ENCODE peak calls at places on chromosomes 11 and 22, in ten cellular contexts. Q is suprapubic skin; Z is A549; O is body of pancreas; C is IMR-90; W is CD8-positive, alpha-beta T cell; K is cardiac fibroblast; G is colonic mucosa; J is transverse colon; B is esophagus squamous epithelium. R is an unnamed sample.

GRCh38 chr11:122486793-122487495 is 168.6 kb upstream of the UBASH3B start:
- DNase-seq in Q (no peak), Z (no peak), O (no peak), C (peak), W (no peak), K (peak), G (no peak), J (no peak), B (no peak), R (no peak)

GRCh38 chr11:116503216-116504160 is 269.3 kb downstream of the BUD13 start:
- DNase-seq in Q (no peak), Z (no peak), O (no peak), C (no peak), W (no peak), K (no peak), G (no peak), J (no peak), B (no peak), R (peak)

GRCh38 chr11:114709960-114710359 is 31.6 kb downstream of the NXPE2 start:
- DNase-seq in Q (no peak), Z (no peak), O (no peak), C (no peak), W (no peak), K (no peak), G (no peak), J (no peak), B (no peak), R (no peak)

GRCh38 chr11:8652140-8652539 is 30.3 kb downstream of the TRIM66 start:
- DNase-seq in Q (no peak), Z (no peak), O (no peak), C (peak), W (no peak), K (peak), G (no peak), J (no peak), B (no peak), R (no peak)

GRCh38 chr11:119974051-119974450 is 163.9 kb downstream of the TRIM29 start:
- DNase-seq in Q (no peak), Z (no peak), O (no peak), C (no peak), W (no peak), K (no peak), G (no peak), J (no peak), B (no peak), R (no peak)

GRCh38 chr11:94129505-94130335 is 1.1 kb downstream of the PANX1 start:
- DNase-seq in Q (no peak), Z (no peak), O (no peak), C (peak), W (no peak), K (no peak), G (peak), J (peak), B (no peak), R (peak)

GRCh38 chr22:50209893-50210292 is 9.1 kb downstream of the SELENOO start:
- DNase-seq in Q (no peak), Z (peak), O (peak), C (peak), W (peak), K (peak), G (peak), J (peak), B (no peak), R (no peak)

GRCh38 chr22:46439111-46439510 is 98.3 kb downstream of the CELSR1 start:
- DNase-seq in Q (no peak), Z (no peak), O (no peak), C (no peak), W (no peak), K (no peak), G (no peak), J (no peak), B (no peak), R (no peak)

GRCh38 chr22:37282385-37282677 is at the start of gene CYTH4:
- DNase-seq in Q (no peak), Z (no peak), O (peak), C (no peak), W (peak), K (no peak), G (peak), J (peak), B (no peak), R (peak)

GRCh38 chr11:75773595-75774353 is 5.2 kb downstream of the DGAT2 start:
- DNase-seq in Q (no peak), Z (no peak), O (peak), C (no peak), W (no peak), K (no peak), G (no peak), J (peak), B (no peak), R (no peak)

GRCh38 chr11:109648804-109649203 is 226.8 kb downstream of the C11orf87 start:
- DNase-seq in Q (no peak), Z (no peak), O (no peak), C (no peak), W (no peak), K (no peak), G (no peak), J (no peak), B (no peak), R (no peak)

GRCh38 chr11:19027829-19028595 is 32.5 kb downstream of the MRGPRX2 start:
- DNase-seq in Q (no peak), Z (peak), O (peak), C (peak), W (no peak), K (peak), G (no peak), J (no peak), B (no peak), R (no peak)

GRCh38 chr11:117835576-117835975 is 11.0 kb upstream of the FXYD2 start:
- DNase-seq in Q (no peak), Z (no peak), O (no peak), C (no peak), W (no peak), K (no peak), G (no peak), J (no peak), B (no peak), R (no peak)

GRCh38 chr11:130675456-130675855 is 227.0 kb downstream of the ADAMTS15 start:
- DNase-seq in Q (peak), Z (no peak), O (peak), C (peak), W (no peak), K (peak), G (no peak), J (peak), B (no peak), R (peak)

GRCh38 chr11:119100246-119100959 is 1.2 kb downstream of the DPAGT1 start:
- DNase-seq in Q (no peak), Z (peak), O (peak), C (peak), W (no peak), K (peak), G (no peak), J (no peak), B (no peak), R (no peak)

GRCh38 chr11:15258433-15259350 is 144.0 kb downstream of the INSC start:
- DNase-seq in Q (no peak), Z (peak), O (peak), C (peak), W (no peak), K (peak), G (peak), J (no peak), B (no peak), R (no peak)

GRCh38 chr11:1162153-1162497 is 4.4 kb downstream of the MUC5AC start:
- DNase-seq in Q (peak), Z (no peak), O (no peak), C (no peak), W (no peak), K (no peak), G (no peak), J (no peak), B (no peak), R (no peak)

GRCh38 chr11:43947815-43948214 is 5.4 kb downstream of the C11orf96 start:
- DNase-seq in Q (no peak), Z (no peak), O (no peak), C (no peak), W (no peak), K (no peak), G (no peak), J (no peak), B (no peak), R (no peak)

GRCh38 chr11:3939651-3940190 is 84.3 kb downstream of the STIM1 start:
- DNase-seq in Q (no peak), Z (no peak), O (no peak), C (peak), W (no peak), K (peak), G (no peak), J (no peak), B (no peak), R (no peak)

GRCh38 chr11:35293034-35293433 is 126.3 kb downstream of the SLC1A2 start:
- DNase-seq in Q (no peak), Z (no peak), O (no peak), C (no peak), W (no peak), K (no peak), G (no peak), J (no peak), B (no peak), R (no peak)

GRCh38 chr11:125165111-125165663 is 636 bp downstream of the PKNOX2 start:
- DNase-seq in Q (no peak), Z (peak), O (peak), C (peak), W (no peak), K (no peak), G (no peak), J (no peak), B (no peak), R (no peak)

GRCh38 chr11:71201231-71201630 is 51.1 kb downstream of the SHANK2 start:
- DNase-seq in Q (no peak), Z (no peak), O (no peak), C (no peak), W (no peak), K (no peak), G (no peak), J (no peak), B (no peak), R (no peak)

GRCh38 chr11:86360775-86361395 is 13.8 kb upstream of the CCDC81 start:
- DNase-seq in Q (no peak), Z (peak), O (no peak), C (peak), W (no peak), K (peak), G (no peak), J (no peak), B (no peak), R (no peak)
- TF ChIP-seq CTCF in Q (no peak), Z (peak), O (no peak), C (peak), W (no peak), K (peak), G (no peak), J (no peak), B (peak), R (no peak)

GRCh38 chr22:40010752-40011145 is 16.0 kb downstream of the FAM83F start:
- DNase-seq in Q (no peak), Z (no peak), O (no peak), C (no peak), W (no peak), K (no peak), G (no peak), J (no peak), B (no peak), R (no peak)

GRCh38 chr22:40019100-40019499 is 24.3 kb downstream of the FAM83F start:
- DNase-seq in Q (no peak), Z (no peak), O (no peak), C (no peak), W (no peak), K (no peak), G (no peak), J (no peak), B (no peak), R (no peak)

GRCh38 chr22:40018051-40018450 is 23.3 kb downstream of the FAM83F start:
- DNase-seq in Q (no peak), Z (no peak), O (no peak), C (no peak), W (no peak), K (no peak), G (no peak), J (no peak), B (no peak), R (no peak)

GRCh38 chr22:40015346-40015976 is 20.7 kb downstream of the FAM83F start:
- DNase-seq in Q (no peak), Z (no peak), O (no peak), C (no peak), W (no peak), K (no peak), G (no peak), J (no peak), B (no peak), R (no peak)

GRCh38 chr22:40014661-40015255 is 20.0 kb downstream of the FAM83F start:
- DNase-seq in Q (no peak), Z (no peak), O (no peak), C (no peak), W (no peak), K (no peak), G (peak), J (no peak), B (no peak), R (no peak)
- H3K4me3 ChIP-seq in Q (no peak), Z (no peak), O (no peak), C (no peak), W (no peak), K (no peak), G (no peak), J (no peak), B (no peak), R (no peak)

GRCh38 chr11:2415601-2416380 is 15.2 kb downstream of the TSSC4 start:
- DNase-seq in Q (no peak), Z (no peak), O (no peak), C (no peak), W (no peak), K (no peak), G (no peak), J (no peak), B (no peak), R (no peak)
- TF ChIP-seq CTCF in Q (no peak), Z (no peak), O (no peak), C (no peak), W (no peak), K (no peak), G (no peak), J (no peak), B (no peak), R (no peak)

GRCh38 chr22:23181763-23182288 is 1.5 kb downstream of the BCR start:
- DNase-seq in Q (no peak), Z (no peak), O (no peak), C (no peak), W (no peak), K (no peak), G (no peak), J (no peak), B (no peak), R (no peak)

GRCh38 chr22:23184100-23184763 is 3.9 kb downstream of the BCR start:
- DNase-seq in Q (no peak), Z (no peak), O (no peak), C (no peak), W (no peak), K (no peak), G (no peak), J (no peak), B (no peak), R (no peak)

GRCh38 chr22:23180893-23181762 is 819 bp downstream of the BCR start:
- DNase-seq in Q (peak), Z (no peak), O (peak), C (no peak), W (no peak), K (no peak), G (no peak), J (peak), B (no peak), R (no peak)

GRCh38 chr22:23183107-23183698 is 2.9 kb downstream of the BCR start:
- DNase-seq in Q (no peak), Z (no peak), O (peak), C (peak), W (no peak), K (peak), G (peak), J (peak), B (no peak), R (no peak)

DNA sequence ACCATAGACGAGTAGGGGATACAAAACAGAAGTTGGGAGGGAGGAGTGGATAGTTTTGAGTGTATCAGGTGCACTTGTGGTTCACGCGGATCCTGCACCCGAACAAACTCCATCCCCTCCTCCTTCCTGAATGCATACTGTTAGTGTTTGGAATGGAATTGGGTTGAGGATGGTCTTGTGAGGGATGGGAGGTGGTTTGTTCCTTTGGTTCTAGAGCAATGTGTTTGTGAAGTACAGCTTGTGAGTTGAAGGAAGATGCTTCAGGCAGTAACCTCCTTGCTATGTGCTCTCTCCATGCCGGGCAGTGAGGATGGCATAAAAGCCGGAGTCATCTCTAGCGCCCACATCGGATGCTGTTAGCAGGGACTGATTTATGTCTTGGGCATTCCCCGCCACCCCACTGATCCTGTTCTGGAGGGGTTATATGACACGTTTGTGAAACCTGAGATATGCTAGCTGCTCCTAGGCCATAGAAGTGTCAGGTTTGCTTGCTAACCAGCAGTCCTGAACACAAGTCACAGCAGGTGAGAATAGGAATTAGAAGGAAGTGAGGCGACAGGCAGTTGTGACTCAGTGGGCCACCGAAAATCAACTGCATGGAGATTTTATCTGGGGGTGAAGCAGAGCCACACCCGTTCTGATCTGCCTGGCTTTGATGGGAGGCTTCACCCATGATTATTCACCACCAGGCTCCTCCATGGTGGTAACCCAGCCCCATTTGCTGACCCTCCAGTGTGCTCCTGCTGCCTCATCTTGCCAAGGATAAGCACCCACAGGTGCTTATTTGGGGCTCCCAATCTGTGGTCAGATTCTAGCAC is 2.2 kb downstream of the BCR start:
- DNase-seq in Q (no peak), Z (no peak), O (no peak), C (peak), W (no peak), K (no peak), G (peak), J (no peak), B (no peak), R (no peak)
- H3K4me3 ChIP-seq in Q (peak), Z (peak), O (no peak), C (peak), W (peak), K (peak), G (peak), J (peak), B (peak), R (peak)

GRCh38 chr11:64100345-64100744 is 64.6 kb downstream of the FLRT1 start:
- DNase-seq in Q (no peak), Z (no peak), O (no peak), C (no peak), W (no peak), K (no peak), G (no peak), J (no peak), B (no peak), R (no peak)
- TF ChIP-seq CTCF in Q (no peak), Z (no peak), O (no peak), C (peak), W (no peak), K (no peak), G (no peak), J (no peak), B (no peak), R (no peak)

GRCh38 chr11:59208956-59209355 is 3.8 kb downstream of the MPEG1 start:
- DNase-seq in Q (no peak), Z (no peak), O (no peak), C (peak), W (no peak), K (no peak), G (no peak), J (no peak), B (no peak), R (no peak)
- H3K4me3 ChIP-seq in Q (peak), Z (no peak), O (no peak), C (no peak), W (no peak), K (no peak), G (peak), J (no peak), B (no peak), R (no peak)

DNA sequence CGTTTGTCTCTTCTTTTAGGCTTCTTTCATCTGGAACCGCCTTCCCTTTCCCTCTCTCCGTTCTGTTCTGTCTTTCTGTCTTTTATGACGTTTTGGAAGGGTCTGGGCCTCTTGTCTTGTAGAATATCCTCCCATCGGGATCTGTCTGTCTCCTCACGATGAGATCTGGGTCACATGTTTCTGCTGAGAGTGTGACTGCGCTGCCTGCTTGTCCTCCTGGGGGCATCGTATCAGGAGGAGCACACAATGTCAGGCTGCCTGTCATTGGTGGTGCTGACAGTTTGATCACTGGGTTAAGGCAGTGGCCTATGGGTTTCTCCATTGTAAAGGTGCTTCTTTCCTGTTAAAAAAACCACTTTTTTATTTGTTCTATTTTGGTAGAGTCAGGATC is 60.4 kb upstream of the PARVG start:
- DNase-seq in Q (no peak), Z (no peak), O (no peak), C (no peak), W (no peak), K (no peak), G (no peak), J (no peak), B (no peak), R (no peak)
- TF ChIP-seq CTCF in Q (no peak), Z (no peak), O (no peak), C (no peak), W (no peak), K (no peak), G (no peak), J (no peak), B (no peak), R (no peak)

GRCh38 chr11:126613272-126613671 is 257.8 kb downstream of the ST3GAL4 start:
- DNase-seq in Q (no peak), Z (no peak), O (no peak), C (no peak), W (no peak), K (no peak), G (no peak), J (no peak), B (no peak), R (no peak)
- H3K4me3 ChIP-seq in Q (no peak), Z (no peak), O (no peak), C (no peak), W (no peak), K (no peak), G (no peak), J (no peak), B (no peak), R (no peak)

GRCh38 chr11:68954970-68955958 is 25.5 kb downstream of the MRGPRD start:
- DNase-seq in Q (no peak), Z (no peak), O (peak), C (peak), W (no peak), K (peak), G (peak), J (peak), B (no peak), R (peak)
- TF ChIP-seq CTCF in Q (no peak), Z (no peak), O (no peak), C (no peak), W (no peak), K (no peak), G (no peak), J (peak), B (no peak), R (no peak)

GRCh38 chr11:86803641-86804040 is 3.3 kb downstream of the PRSS23 start:
- DNase-seq in Q (no peak), Z (no peak), O (no peak), C (no peak), W (no peak), K (no peak), G (no peak), J (no peak), B (no peak), R (no peak)

GRCh38 chr11:86800956-86801264 is 568 bp downstream of the PRSS23 start:
- DNase-seq in Q (no peak), Z (no peak), O (no peak), C (no peak), W (no peak), K (no peak), G (no peak), J (no peak), B (no peak), R (no peak)

GRCh38 chr11:86803136-86803535 is 2.8 kb downstream of the PRSS23 start:
- DNase-seq in Q (no peak), Z (no peak), O (no peak), C (no peak), W (no peak), K (no peak), G (no peak), J (no peak), B (no peak), R (no peak)

GRCh38 chr11:86802601-86803051 is 2.3 kb downstream of the PRSS23 start:
- DNase-seq in Q (no peak), Z (peak), O (peak), C (peak), W (no peak), K (peak), G (no peak), J (no peak), B (no peak), R (no peak)

DNA sequence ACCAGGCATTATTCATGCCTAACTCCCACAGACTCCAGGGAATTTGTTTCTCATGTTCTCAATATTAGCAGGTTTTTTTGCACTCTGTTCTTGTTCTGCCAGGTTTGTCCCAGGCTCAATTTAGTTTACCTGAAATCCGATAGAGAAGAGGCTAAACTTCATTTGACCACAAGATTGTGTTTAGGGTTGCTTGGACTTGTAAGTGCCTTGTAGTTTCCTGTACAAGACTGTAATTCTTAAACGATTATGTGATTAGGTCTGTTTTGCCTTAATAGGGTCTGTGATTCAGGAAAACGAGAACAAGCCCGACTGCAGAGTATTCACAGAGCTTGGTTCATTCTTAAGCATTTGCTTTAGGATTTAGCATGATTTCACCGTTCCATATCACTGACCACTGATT is 1.8 kb downstream of the PRSS23 start:
- DNase-seq in Q (no peak), Z (no peak), O (no peak), C (no peak), W (no peak), K (no peak), G (no peak), J (no peak), B (no peak), R (no peak)
- H3K4me3 ChIP-seq in Q (peak), Z (peak), O (no peak), C (peak), W (no peak), K (peak), G (peak), J (peak), B (no peak), R (no peak)